ENCODE peak calls at places on chromosome 7, in six cellular contexts. G is neuronal stem cell, Y is IMR-90, T is trophoblast cell, C is H9, H is H1. B is an unnamed sample.

GRCh38 chr7:15947749-15948148 is 261.3 kb upstream of the MEOX2 start:
- DNase-seq in G (no peak), Y (no peak), T (no peak), C (no peak), H (no peak), B (no peak)

GRCh38 chr7:129391546-129392211 is 42.6 kb upstream of the STRIP2 start:
- DNase-seq in G (no peak), Y (no peak), T (no peak), C (no peak), H (no peak), B (no peak)

GRCh38 chr7:113698556-113699220 is 220.1 kb downstream of the PPP1R3A start:
- DNase-seq in G (peak; percentile 20), Y (peak; percentile 39), T (peak; percentile 67), C (no peak), H (no peak), B (peak; percentile 2)

GRCh38 chr7:101817031-101817929 is at the start of gene CUX1:
- DNase-seq in G (no peak), Y (no peak), T (peak; percentile 68), C (peak; percentile 33), H (no peak), B (peak; percentile 41)

GRCh38 chr7:16645593-16646426 is at the start of the genes ANKMY2 and BZW2:
- DNase-seq in G (peak; percentile 94), Y (peak; percentile 97), T (peak; percentile 98), C (peak; percentile 96), H (peak; percentile 85), B (peak; percentile 97)

GRCh38 chr7:24724451-24725190 is 32.6 kb downstream of the GSDME start:
- DNase-seq in G (no peak), Y (no peak), T (no peak), C (no peak), H (no peak), B (no peak)

GRCh38 chr7:143493755-143494154 is 16.1 kb downstream of the TAS2R41 start:
- DNase-seq in G (no peak), Y (no peak), T (peak; percentile 49), C (no peak), H (no peak), B (no peak)

GRCh38 chr7:5479133-5479745 is 55.6 kb upstream of the TNRC18 start:
- DNase-seq in G (no peak), Y (peak; percentile 31), T (no peak), C (no peak), H (no peak), B (peak; percentile 87)

GRCh38 chr7:101173752-101174244 is 6.3 kb downstream of the NAT16 start:
- DNase-seq in G (no peak), Y (no peak), T (peak; percentile 28), C (peak; percentile 90), H (no peak), B (no peak)

GRCh38 chr7:2008101-2008935 is 224.4 kb downstream of the MAD1L1 start:
- DNase-seq in G (no peak), Y (no peak), T (no peak), C (peak; percentile 24), H (no peak), B (no peak)

GRCh38 chr7:75642810-75643486 is 95.8 kb downstream of the HIP1 start:
- DNase-seq in G (no peak), Y (peak; percentile 66), T (peak; percentile 90), C (peak; percentile 76), H (no peak), B (peak; percentile 65)

GRCh38 chr7:92644406-92645113 is 54.4 kb upstream of the FAM133B start:
- DNase-seq in G (no peak), Y (peak; percentile 37), T (no peak), C (no peak), H (no peak), B (peak; percentile 37)

GRCh38 chr7:11077816-11078215 is 104.1 kb downstream of the PHF14 start:
- DNase-seq in G (no peak), Y (no peak), T (peak; percentile 78), C (no peak), H (no peak), B (no peak)

GRCh38 chr7:114409750-114410149 is 4.9 kb upstream of the FOXP2 start:
- DNase-seq in G (no peak), Y (peak; percentile 66), T (no peak), C (no peak), H (no peak), B (no peak)

GRCh38 chr7:125357681-125358440 is 428.2 kb upstream of the POT1 start:
- DNase-seq in G (no peak), Y (no peak), T (no peak), C (no peak), H (no peak), B (peak; percentile 54)

GRCh38 chr7:87564290-87564963 is 36.3 kb downstream of the ABCB1 start:
- DNase-seq in G (peak; percentile 9), Y (no peak), T (peak; percentile 53), C (peak; percentile 75), H (peak; percentile 15), B (peak; percentile 5)

GRCh38 chr7:74042746-74043522 is 15.0 kb downstream of the ELN start:
- DNase-seq in G (no peak), Y (no peak), T (no peak), C (no peak), H (no peak), B (no peak)

GRCh38 chr7:123397746-123398145 is 136.6 kb downstream of the IQUB start:
- DNase-seq in G (no peak), Y (no peak), T (no peak), C (no peak), H (no peak), B (no peak)

GRCh38 chr7:82559203-82559805 is 115.7 kb upstream of the CACNA2D1 start:
- DNase-seq in G (peak; percentile 35), Y (no peak), T (no peak), C (peak; percentile 72), H (no peak), B (no peak)

GRCh38 chr7:92851732-92852131 is 15.4 kb upstream of the CDK6 start:
- DNase-seq in G (no peak), Y (peak; percentile 31), T (no peak), C (no peak), H (no peak), B (no peak)

GRCh38 chr7:50405246-50405645 is 44.9 kb downstream of the FIGNL1 start:
- DNase-seq in G (no peak), Y (no peak), T (no peak), C (no peak), H (no peak), B (no peak)

GRCh38 chr7:152025937-152026890 is 740 bp downstream of the GALNT11 start:
- DNase-seq in G (no peak), Y (no peak), T (no peak), C (no peak), H (no peak), B (no peak)

GRCh38 chr7:156693627-156694026 is 53.1 kb downstream of the RNF32 start:
- DNase-seq in G (no peak), Y (no peak), T (no peak), C (no peak), H (no peak), B (no peak)

GRCh38 chr7:66306243-66306642 is 101.1 kb downstream of the TPST1 start:
- DNase-seq in G (no peak), Y (peak; percentile 15), T (no peak), C (no peak), H (no peak), B (no peak)

GRCh38 chr7:66313913-66314568 is 108.9 kb downstream of the TPST1 start:
- DNase-seq in G (no peak), Y (no peak), T (no peak), C (no peak), H (no peak), B (no peak)

GRCh38 chr7:66308411-66308810 is 103.3 kb downstream of the TPST1 start:
- DNase-seq in G (no peak), Y (no peak), T (no peak), C (no peak), H (no peak), B (peak; percentile 33)

GRCh38 chr7:66307591-66308215 is 102.6 kb downstream of the TPST1 start:
- DNase-seq in G (no peak), Y (peak; percentile 83), T (peak; percentile 18), C (no peak), H (no peak), B (peak; percentile 90)

DNA sequence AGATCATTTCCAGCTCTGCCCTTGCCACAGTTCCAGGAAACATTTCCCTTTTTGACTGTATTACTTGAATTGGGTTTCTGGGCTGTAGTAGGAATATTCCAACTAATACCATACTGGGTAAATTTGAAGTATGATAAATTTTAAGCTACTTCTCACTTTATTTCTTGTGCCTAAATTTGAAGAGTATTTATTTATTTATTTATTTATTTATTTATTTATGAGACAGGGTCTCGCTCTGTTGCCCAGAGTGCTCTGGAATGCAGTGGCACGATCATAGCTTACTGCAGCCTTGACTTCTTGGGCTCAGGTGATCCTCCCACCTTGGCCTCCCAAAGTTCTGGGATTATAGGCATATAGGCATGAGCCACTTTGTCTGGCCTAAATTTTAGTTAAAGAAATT is 105.5 kb downstream of the TPST1 start:
- DNase-seq in G (no peak), Y (no peak), T (no peak), C (no peak), H (no peak), B (no peak)
- H4K91ac ChIP-seq in G (no peak overlapping the region), Y (no peak overlapping the region), T (no peak overlapping the region), C (no peak overlapping the region), H (no peak overlapping the region), B (no peak overlapping the region)

GRCh38 chr7:132776105-132776504 is 199.8 kb upstream of the PLXNA4 start:
- DNase-seq in G (no peak), Y (no peak), T (no peak), C (no peak), H (no peak), B (no peak)

GRCh38 chr7:132770055-132770454 is 193.8 kb upstream of the PLXNA4 start:
- DNase-seq in G (no peak), Y (no peak), T (no peak), C (no peak), H (no peak), B (no peak)

GRCh38 chr7:132771301-132771730 is 195.0 kb upstream of the PLXNA4 start:
- DNase-seq in G (no peak), Y (no peak), T (no peak), C (peak; percentile 38), H (no peak), B (no peak)

GRCh38 chr7:132777419-132777818 is 201.1 kb upstream of the PLXNA4 start:
- DNase-seq in G (no peak), Y (no peak), T (no peak), C (no peak), H (no peak), B (no peak)

DNA sequence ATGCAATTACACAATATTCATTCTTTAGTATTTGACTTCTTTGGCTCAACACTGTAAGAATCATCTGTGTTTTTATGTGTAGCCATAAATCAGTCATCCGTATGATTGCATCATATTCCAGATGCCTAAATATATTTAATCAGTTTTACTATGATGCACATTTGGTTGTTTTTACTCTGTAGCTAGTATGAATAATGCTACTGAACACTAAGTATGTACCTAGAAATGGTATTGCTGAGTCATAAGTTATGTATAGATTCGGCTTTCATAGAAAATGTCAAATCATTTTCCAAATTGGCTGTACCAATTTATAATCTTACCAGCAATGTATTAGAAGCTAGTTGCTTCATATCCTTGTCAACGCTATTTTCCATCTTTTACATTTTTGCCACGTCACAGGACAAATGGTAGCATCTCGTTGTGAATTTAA is 197.3 kb upstream of the PLXNA4 start:
- DNase-seq in G (no peak), Y (peak; percentile 54), T (no peak), C (no peak), H (no peak), B (no peak)
- H3K18ac ChIP-seq in G (no peak overlapping the region), Y (no peak overlapping the region), T (no peak overlapping the region), C (no peak overlapping the region), H (no peak overlapping the region), B (no peak overlapping the region)

GRCh38 chr7:28065308-28065707 is 115.3 kb downstream of the JAZF1 start:
- DNase-seq in G (no peak), Y (peak; percentile 42), T (peak; percentile 62), C (no peak), H (no peak), B (no peak)
- H4K91ac ChIP-seq in G (no peak overlapping the region), Y (peak overlapping the region; percentile 44), T (peak overlapping the region; percentile 74), C (no peak overlapping the region), H (no peak overlapping the region), B (no peak overlapping the region)

GRCh38 chr7:131552053-131552452 is 4.4 kb downstream of the PODXL start:
- DNase-seq in G (no peak), Y (no peak), T (no peak), C (no peak), H (no peak), B (no peak)
- H3K18ac ChIP-seq in G (peak overlapping the region; percentile 51), Y (no peak overlapping the region), T (no peak overlapping the region), C (no peak overlapping the region), H (peak overlapping the region; percentile 73), B (no peak overlapping the region)

B was measured in mesenchymal stem cell.